ENCODE peak calls at places on chromosomes 2 and 18, in nine cellular contexts. B is Calu3; L is choroid plexus epithelial cell; C is NCI-H460; K is activated CD4-positive, alpha-beta T cell treated with anti-CD3 and anti-CD28 coated beads, Interleukin-2, amount 50 U/mL, for 24 hours; W is HFF-Myc; P is fibroblast of pulmonary artery; U is hypothalamus; N is EL. I is an unnamed sample.

GRCh38 chr18:22667158-22667557 is 249.4 kb upstream of the CTAGE1 start:
- DNase-seq in B (no peak), L (no peak), C (no peak), K (no peak), W (no peak), P (no peak), U (no peak), N (no peak), I (no peak)

GRCh38 chr2:97688062-97688827 is 18.7 kb downstream of the C2orf92 start:
- DNase-seq in B (no peak), L (no peak), C (no peak), K (no peak), W (no peak), P (no peak), U (no peak), N (no peak), I (no peak)

GRCh38 chr2:224381913-224382647 is 19.8 kb downstream of the FAM124B start:
- DNase-seq in B (no peak), L (no peak), C (no peak), K (no peak), W (no peak), P (peak), U (no peak), N (peak), I (no peak)

GRCh38 chr18:9539283-9539682 is 64.0 kb downstream of the RALBP1 start:
- DNase-seq in B (no peak), L (peak), C (no peak), K (no peak), W (peak), P (peak), U (no peak), N (peak), I (peak)

GRCh38 chr2:53744395-53745065 is 23.1 kb upstream of the CHAC2 start:
- DNase-seq in B (no peak), L (no peak), C (no peak), K (no peak), W (no peak), P (no peak), U (no peak), N (no peak), I (no peak)

GRCh38 chr18:12567849-12568248 is 90.1 kb downstream of the SPIRE1 start:
- DNase-seq in B (no peak), L (no peak), C (no peak), K (no peak), W (no peak), P (no peak), U (no peak), N (no peak), I (no peak)

GRCh38 chr2:100286318-100286717 is 36.0 kb downstream of the LONRF2 start:
- DNase-seq in B (no peak), L (no peak), C (no peak), K (no peak), W (peak), P (no peak), U (no peak), N (no peak), I (no peak)

GRCh38 chr18:34222396-34223163 is 2.1 kb downstream of the NOL4 start:
- DNase-seq in B (peak), L (peak), C (no peak), K (no peak), W (no peak), P (no peak), U (peak), N (no peak), I (no peak)

GRCh38 chr2:143193121-143193520 is 63.9 kb downstream of the ARHGAP15 start:
- DNase-seq in B (no peak), L (no peak), C (no peak), K (no peak), W (no peak), P (no peak), U (no peak), N (no peak), I (no peak)

GRCh38 chr2:187580462-187581124 is 26.4 kb upstream of the TFPI start:
- DNase-seq in B (no peak), L (peak), C (peak), K (no peak), W (peak), P (peak), U (no peak), N (peak), I (peak)

GRCh38 chr2:134917958-134918517 is 584 bp upstream of the CCNT2 start:
- DNase-seq in B (no peak), L (no peak), C (no peak), K (no peak), W (peak), P (no peak), U (no peak), N (no peak), I (no peak)

GRCh38 chr2:11596801-11597200 is 63.0 kb downstream of the GREB1 start:
- DNase-seq in B (no peak), L (no peak), C (no peak), K (no peak), W (no peak), P (no peak), U (no peak), N (no peak), I (no peak)

GRCh38 chr2:161033059-161033660 is 127.1 kb upstream of the TANK start:
- DNase-seq in B (no peak), L (no peak), C (no peak), K (no peak), W (no peak), P (no peak), U (no peak), N (no peak), I (no peak)

GRCh38 chr2:139365189-139365588 is 585.0 kb upstream of the NXPH2 start:
- DNase-seq in B (no peak), L (no peak), C (no peak), K (no peak), W (no peak), P (no peak), U (no peak), N (no peak), I (no peak)

GRCh38 chr2:38122344-38122743 is 46.4 kb upstream of the CYP1B1 start:
- DNase-seq in B (no peak), L (no peak), C (no peak), K (no peak), W (no peak), P (no peak), U (no peak), N (no peak), I (no peak)

GRCh38 chr2:112201706-112202430 is 53.0 kb downstream of the ZC3H8 start:
- DNase-seq in B (no peak), L (no peak), C (no peak), K (no peak), W (no peak), P (no peak), U (no peak), N (no peak), I (no peak)

GRCh38 chr2:239983004-239983778 is 42.0 kb downstream of the NDUFA10 start:
- DNase-seq in B (no peak), L (no peak), C (no peak), K (no peak), W (no peak), P (no peak), U (no peak), N (no peak), I (no peak)

GRCh38 chr2:218958276-218958675 is 1.2 kb upstream of the CDK5R2 start:
- DNase-seq in B (no peak), L (no peak), C (no peak), K (no peak), W (no peak), P (no peak), U (no peak), N (no peak), I (no peak)

GRCh38 chr2:222076978-222077690 is 221.7 kb downstream of the PAX3 start:
- DNase-seq in B (no peak), L (no peak), C (no peak), K (no peak), W (no peak), P (no peak), U (no peak), N (peak), I (no peak)

GRCh38 chr2:142980246-142981068 is 103.0 kb downstream of the KYNU start:
- DNase-seq in B (peak), L (peak), C (peak), K (no peak), W (no peak), P (peak), U (no peak), N (peak), I (peak)

GRCh38 chr2:23404426-23404825 is 19.4 kb downstream of the KLHL29 start:
- DNase-seq in B (peak), L (peak), C (no peak), K (no peak), W (peak), P (peak), U (no peak), N (peak), I (peak)

GRCh38 chr2:170822885-170823799 is 6.5 kb downstream of the GAD1 start:
- DNase-seq in B (no peak), L (no peak), C (no peak), K (no peak), W (no peak), P (no peak), U (no peak), N (peak), I (no peak)

GRCh38 chr2:226581661-226582060 is 218.0 kb downstream of the IRS1 start:
- DNase-seq in B (no peak), L (no peak), C (no peak), K (no peak), W (no peak), P (no peak), U (no peak), N (peak), I (no peak)

GRCh38 chr2:148201075-148202004 is 180.4 kb downstream of the MBD5 start:
- DNase-seq in B (peak), L (peak), C (peak), K (peak), W (peak), P (peak), U (no peak), N (peak), I (peak)

GRCh38 chr2:53856272-53856671 is 3.5 kb downstream of the GPR75 start:
- DNase-seq in B (no peak), L (no peak), C (no peak), K (no peak), W (no peak), P (no peak), U (peak), N (no peak), I (no peak)

GRCh38 chr2:225842939-225843338 is 443.4 kb downstream of the NYAP2 start:
- DNase-seq in B (no peak), L (peak), C (no peak), K (no peak), W (no peak), P (peak), U (no peak), N (peak), I (no peak)

GRCh38 chr18:52312321-52312720 is 27.7 kb upstream of the DCC start:
- DNase-seq in B (no peak), L (no peak), C (no peak), K (no peak), W (no peak), P (no peak), U (no peak), N (no peak), I (no peak)

GRCh38 chr2:220575963-220576362 is 948.5 kb downstream of the SLC4A3 start:
- DNase-seq in B (no peak), L (no peak), C (no peak), K (no peak), W (no peak), P (no peak), U (no peak), N (no peak), I (no peak)

GRCh38 chr18:77271720-77272481 is 22.3 kb downstream of the GALR1 start:
- DNase-seq in B (no peak), L (peak), C (no peak), K (no peak), W (no peak), P (peak), U (no peak), N (no peak), I (peak)

GRCh38 chr2:149781263-149781808 is 193.8 kb upstream of the MMADHC start:
- DNase-seq in B (no peak), L (no peak), C (no peak), K (no peak), W (no peak), P (no peak), U (no peak), N (no peak), I (no peak)

GRCh38 chr2:24793752-24794477 is 690 bp downstream of the CENPO start:
- DNase-seq in B (no peak), L (no peak), C (no peak), K (no peak), W (no peak), P (peak), U (no peak), N (peak), I (peak)

GRCh38 chr2:235724964-235725603 is 231.2 kb downstream of the AGAP1 start:
- DNase-seq in B (no peak), L (peak), C (no peak), K (no peak), W (peak), P (peak), U (peak), N (no peak), I (no peak)

GRCh38 chr2:47660167-47660566 is 122.8 kb upstream of the MSH6 start:
- DNase-seq in B (no peak), L (no peak), C (no peak), K (no peak), W (no peak), P (no peak), U (no peak), N (no peak), I (no peak)

GRCh38 chr2:172564376-172564775 is 8.5 kb downstream of the PDK1 start:
- DNase-seq in B (no peak), L (no peak), C (no peak), K (no peak), W (no peak), P (no peak), U (no peak), N (peak), I (no peak)

GRCh38 chr2:240952496-240953246 is 45.7 kb upstream of the SNED1 start:
- DNase-seq in B (no peak), L (no peak), C (no peak), K (no peak), W (no peak), P (no peak), U (no peak), N (no peak), I (no peak)